ENCODE peak calls at places on chromosomes 7 and 10, in six cellular contexts. I, U, C, Q, K and N are unnamed samples.

GRCh38 chr10:22620140-22620857 is 94.1 kb downstream of the PIP4K2A start:
- DNase-seq in Q (peak), K (no peak), I (no peak), U (peak), C (no peak), N (no peak)

GRCh38 chr10:101986277-101986971 is 69.5 kb downstream of the ARMH3 start:
- DNase-seq in U (no peak), I (no peak), C (no peak), Q (peak), K (no peak), N (no peak)

GRCh38 chr10:116752563-116752962 is 10.2 kb upstream of the HSPA12A start:
- DNase-seq in Q (no peak), K (no peak), I (no peak), C (no peak), U (no peak), N (no peak)

GRCh38 chr10:31924833-31925232 is 3.8 kb downstream of the ARHGAP12 start:
- DNase-seq in C (no peak), Q (no peak), U (no peak), I (no peak), K (no peak), N (no peak)

GRCh38 chr10:69851306-69851705 is 49.6 kb downstream of the COL13A1 start:
- DNase-seq in C (no peak), U (no peak), I (no peak), Q (no peak), K (no peak), N (no peak)

GRCh38 chr7:116277070-116277469 is 66.7 kb downstream of the TES start:
- DNase-seq in U (no peak), C (no peak), K (no peak), Q (no peak), I (no peak), N (no peak)

GRCh38 chr7:1478480-1478879 is 19.2 kb upstream of the MICALL2 start:
- DNase-seq in K (no peak), Q (no peak), C (no peak), U (no peak), I (no peak), N (no peak)

GRCh38 chr10:43254881-43255643 is 11.8 kb downstream of the RASGEF1A start:
- DNase-seq in K (no peak), I (no peak), Q (no peak), U (no peak), C (no peak), N (no peak)

GRCh38 chr7:120402368-120402767 is 129.4 kb downstream of the KCND2 start:
- DNase-seq in C (no peak), U (no peak), I (no peak), K (no peak), Q (peak), N (no peak)

GRCh38 chr10:70098271-70098670 is 34.4 kb downstream of the AIFM2 start:
- DNase-seq in C (no peak), K (no peak), I (no peak), U (no peak), Q (no peak), N (no peak)

GRCh38 chr7:130922206-130923112 is 188.5 kb upstream of the KLF14 start:
- DNase-seq in Q (no peak), I (no peak), K (peak), U (no peak), C (no peak), N (no peak)

GRCh38 chr7:6162331-6162620 is 110.1 kb downstream of the CYTH3 start:
- DNase-seq in Q (no peak), U (no peak), C (no peak), K (no peak), I (no peak), N (no peak)

GRCh38 chr7:47715631-47716068 is 133.7 kb upstream of the TNS3 start:
- DNase-seq in U (no peak), K (peak), I (no peak), C (no peak), Q (no peak), N (no peak)

GRCh38 chr7:5462216-5462615 is 38.6 kb upstream of the TNRC18 start:
- DNase-seq in Q (no peak), I (no peak), C (no peak), K (no peak), U (no peak), N (no peak)

GRCh38 chr7:1843271-1843861 is 173.3 kb downstream of the ELFN1 start:
- DNase-seq in I (no peak), Q (no peak), K (no peak), U (no peak), C (no peak), N (peak)

GRCh38 chr10:72539137-72539536 is 86.7 kb downstream of the MICU1 start:
- DNase-seq in U (no peak), K (no peak), I (no peak), C (no peak), Q (no peak), N (no peak)
- TF ChIP-seq MAX in U (no peak), K (no peak), I (no peak), C (no peak), Q (no peak), N (no peak)

GRCh38 chr7:151877911-151878835 is 1.3 kb upstream of the PRKAG2 start:
- DNase-seq in C (no peak), K (no peak), I (no peak), U (no peak), Q (no peak), N (no peak)
- H3K4me3 ChIP-seq in C (no peak), K (no peak), I (no peak), U (peak), Q (no peak), N (no peak)

DNA sequence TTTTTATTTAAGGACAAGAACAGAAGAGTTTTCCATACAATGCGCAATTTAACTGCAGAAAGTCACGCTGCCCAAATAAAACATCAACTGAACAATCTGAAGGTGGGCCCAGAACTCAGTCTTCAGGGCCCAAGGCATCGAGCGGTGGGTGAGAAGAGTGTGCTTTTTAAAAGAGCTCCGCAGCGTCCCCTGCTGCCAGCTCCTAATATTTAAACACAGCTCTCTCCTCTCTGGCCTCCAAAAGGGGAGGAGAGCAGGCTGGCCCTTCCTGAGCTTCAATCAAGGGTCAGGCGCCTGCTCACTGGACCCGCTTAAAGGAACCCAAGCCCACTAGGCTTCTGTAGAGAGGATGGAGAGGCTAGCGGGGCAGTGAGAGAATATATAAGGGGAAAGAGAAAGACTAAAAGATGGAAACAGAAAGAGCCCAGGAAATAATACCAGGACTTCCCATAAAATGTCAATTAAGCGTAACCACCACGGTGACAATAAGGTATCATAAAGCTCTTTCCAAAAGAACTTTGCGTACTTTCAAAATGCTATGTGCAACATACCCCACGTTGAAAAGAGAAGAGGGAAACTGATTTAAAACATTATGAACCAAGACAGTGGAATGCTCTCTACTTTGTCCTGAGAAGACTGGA is 2.8 kb downstream of the FAM53B start:
- DNase-seq in I (peak), K (peak), Q (peak), C (no peak), U (peak), N (peak)
- TF ChIP-seq MYC in I (no peak), K (no peak), Q (no peak), C (no peak), U (no peak), N (peak)

GRCh38 chr7:113026941-113027340 is 59.7 kb downstream of the GPR85 start:
- DNase-seq in U (no peak), Q (no peak), C (no peak), K (no peak), I (no peak), N (no peak)
- TF ChIP-seq MAX in U (no peak), Q (no peak), C (no peak), K (no peak), I (no peak), N (no peak)

GRCh38 chr7:95545666-95546065 is 50.6 kb downstream of the PDK4 start:
- DNase-seq in C (no peak), I (no peak), K (no peak), U (no peak), Q (peak), N (no peak)

GRCh38 chr7:95543312-95543711 is 53.0 kb downstream of the PDK4 start:
- DNase-seq in U (no peak), C (no peak), K (no peak), Q (no peak), I (no peak), N (no peak)

GRCh38 chr7:95546647-95547046 is 49.7 kb downstream of the PDK4 start:
- DNase-seq in U (no peak), K (no peak), C (no peak), Q (no peak), I (no peak), N (no peak)

GRCh38 chr7:95544174-95544573 is 52.1 kb downstream of the PDK4 start:
- DNase-seq in Q (no peak), I (no peak), U (no peak), K (no peak), C (no peak), N (no peak)

GRCh38 chr7:95545007-95545615 is 51.2 kb downstream of the PDK4 start:
- DNase-seq in K (peak), U (peak), Q (peak), C (no peak), I (no peak), N (peak)
- H3K4me3 ChIP-seq in K (no peak), U (peak), Q (peak), C (no peak), I (no peak), N (no peak)

GRCh38 chr7:111495173-111495572 is 67.1 kb downstream of the IMMP2L start:
- DNase-seq in U (no peak), Q (no peak), C (no peak), K (no peak), I (no peak), N (no peak)

GRCh38 chr7:111498608-111499007 is 63.7 kb downstream of the IMMP2L start:
- DNase-seq in C (no peak), I (no peak), U (no peak), Q (no peak), K (no peak), N (no peak)

DNA sequence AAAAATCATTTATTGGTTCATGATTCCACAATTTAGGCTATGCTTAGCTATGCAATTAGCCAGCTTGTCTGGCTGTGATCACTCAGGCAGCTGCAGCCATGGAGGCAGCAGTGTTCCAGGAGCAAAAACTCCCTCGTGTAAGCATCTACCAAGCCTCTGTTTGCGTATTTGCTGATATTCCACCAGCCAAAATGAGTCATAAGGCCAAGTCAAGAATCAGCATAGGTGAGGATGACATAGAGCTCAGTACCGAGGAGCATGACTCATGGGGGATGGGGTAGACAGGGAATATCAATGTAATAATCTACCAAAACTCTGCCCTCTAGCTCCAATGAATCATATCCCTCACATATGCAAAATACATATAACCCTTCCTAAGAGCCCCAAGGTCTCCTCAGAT is 63.3 kb downstream of the IMMP2L start:
- DNase-seq in Q (peak), C (no peak), K (peak), U (peak), I (peak), N (no peak)
- TF ChIP-seq MYC in Q (no peak), C (no peak), K (no peak), U (no peak), I (no peak), N (no peak)

GRCh38 chr7:136869006-136869961 is 832 bp downstream of the CHRM2 start:
- DNase-seq in Q (no peak), C (no peak), K (no peak), I (no peak), U (no peak), N (no peak)

GRCh38 chr7:136865777-136866176 is 2.7 kb upstream of the CHRM2 start:
- DNase-seq in I (no peak), K (no peak), Q (no peak), U (no peak), C (no peak), N (no peak)

GRCh38 chr7:136869991-136870798 is 1.7 kb downstream of the CHRM2 start:
- DNase-seq in C (no peak), I (no peak), Q (peak), K (no peak), U (no peak), N (no peak)

GRCh38 chr7:136870799-136871487 is 2.5 kb downstream of the CHRM2 start:
- DNase-seq in I (no peak), C (no peak), U (no peak), K (no peak), Q (no peak), N (no peak)

DNA sequence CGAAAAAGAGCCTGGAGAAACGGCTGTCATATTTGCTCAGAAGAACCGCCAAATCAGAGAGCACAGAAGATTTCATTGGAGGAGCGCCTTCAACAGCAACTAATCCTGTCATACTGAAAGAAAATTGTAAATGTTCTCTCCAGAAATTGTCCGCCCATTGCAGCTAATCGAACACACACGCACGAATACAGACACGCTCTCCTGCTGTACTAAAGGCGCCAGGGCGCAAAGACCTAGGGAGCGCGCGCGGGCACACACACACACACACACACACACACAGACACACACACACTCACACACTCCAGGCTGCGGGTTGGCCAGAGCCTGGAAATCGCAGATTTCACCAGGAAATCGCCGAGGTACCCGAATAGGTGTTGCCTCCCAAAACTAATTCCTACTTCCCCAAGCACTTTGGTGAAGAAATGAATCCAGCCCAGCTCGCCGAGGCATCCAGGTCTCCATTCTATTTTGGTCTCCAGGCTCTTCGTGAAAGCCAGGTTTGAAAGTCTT is at the start of gene CHRM2:
- DNase-seq in K (no peak), I (no peak), Q (no peak), U (no peak), C (no peak), N (no peak)
- TF ChIP-seq MAX in K (no peak), I (no peak), Q (no peak), U (no peak), C (no peak), N (no peak)

GRCh38 chr10:29924436-29924835 is 134.9 kb downstream of the JCAD start:
- DNase-seq in C (no peak), U (no peak), I (no peak), Q (no peak), K (no peak), N (no peak)
- H3K4me3 ChIP-seq in C (no peak), U (no peak), I (no peak), Q (no peak), K (no peak), N (no peak)